ENCODE peak calls at places on chromosomes 2 and 18, in eight cellular contexts. One of them, this sample, is unnamed.

GRCh38 chr2:172084484-172084733 is 898 bp upstream of the DLX1 start:
- DNase-seq in mammary epithelial cell: no peak
- DNase-seq in epithelial cell of esophagus: no peak
- DNase-seq in HepG2: no peak
- DNase-seq in astrocyte of the spinal cord: no peak
- DNase-seq in HCT116: no peak
- DNase-seq in fibroblast of lung: no peak
- DNase-seq in lower leg skin: peak; percentile 13
- DNase-seq in this sample: no peak

GRCh38 chr18:43888601-43889000 is 611.3 kb upstream of the SYT4 start:
- DNase-seq in epithelial cell of esophagus: no peak
- DNase-seq in mammary epithelial cell: no peak
- DNase-seq in lower leg skin: no peak
- DNase-seq in astrocyte of the spinal cord: no peak
- DNase-seq in HCT116: no peak
- DNase-seq in HepG2: no peak
- DNase-seq in fibroblast of lung: no peak
- DNase-seq in this sample: peak; percentile 36

GRCh38 chr2:138787053-138787666 is 7.0 kb upstream of the NXPH2 start:
- DNase-seq in mammary epithelial cell: peak; percentile 29
- DNase-seq in epithelial cell of esophagus: peak; percentile 53
- DNase-seq in lower leg skin: no peak
- DNase-seq in astrocyte of the spinal cord: peak; percentile 59
- DNase-seq in HCT116: peak; percentile 31
- DNase-seq in HepG2: peak; percentile 44
- DNase-seq in fibroblast of lung: peak; percentile 31
- DNase-seq in this sample: peak; percentile 51

GRCh38 chr2:28392297-28393114 is at the start of gene FOSL2:
- DNase-seq in lower leg skin: peak; percentile 98
- DNase-seq in fibroblast of lung: peak; percentile 100
- DNase-seq in epithelial cell of esophagus: peak; percentile 100
- DNase-seq in HCT116: peak; percentile 99
- DNase-seq in mammary epithelial cell: peak; percentile 100
- DNase-seq in HepG2: peak; percentile 100
- DNase-seq in astrocyte of the spinal cord: peak; percentile 100
- DNase-seq in this sample: peak; percentile 99

GRCh38 chr2:231306791-231307440 is 88.6 kb upstream of the B3GNT7 start:
- DNase-seq in astrocyte of the spinal cord: no peak
- DNase-seq in epithelial cell of esophagus: peak; percentile 86
- DNase-seq in lower leg skin: no peak
- DNase-seq in mammary epithelial cell: peak; percentile 58
- DNase-seq in fibroblast of lung: no peak
- DNase-seq in HepG2: no peak
- DNase-seq in HCT116: no peak
- DNase-seq in this sample: peak; percentile 34

GRCh38 chr2:62741954-62742722 is 36.6 kb downstream of the EHBP1 start:
- DNase-seq in fibroblast of lung: peak; percentile 71
- DNase-seq in HCT116: no peak
- DNase-seq in mammary epithelial cell: no peak
- DNase-seq in HepG2: no peak
- DNase-seq in lower leg skin: no peak
- DNase-seq in epithelial cell of esophagus: no peak
- DNase-seq in astrocyte of the spinal cord: no peak
- DNase-seq in this sample: no peak

GRCh38 chr18:5052491-5052890 is 144.6 kb downstream of the AKAIN1 start:
- DNase-seq in HepG2: no peak
- DNase-seq in HCT116: no peak
- DNase-seq in fibroblast of lung: peak; percentile 6
- DNase-seq in epithelial cell of esophagus: peak; percentile 1
- DNase-seq in astrocyte of the spinal cord: no peak
- DNase-seq in lower leg skin: no peak
- DNase-seq in mammary epithelial cell: no peak
- DNase-seq in this sample: no peak

GRCh38 chr2:36461039-36461681 is 105.6 kb downstream of the CRIM1 start:
- DNase-seq in lower leg skin: no peak
- DNase-seq in astrocyte of the spinal cord: peak; percentile 95
- DNase-seq in mammary epithelial cell: peak; percentile 88
- DNase-seq in HepG2: peak; percentile 46
- DNase-seq in HCT116: peak; percentile 60
- DNase-seq in fibroblast of lung: peak; percentile 97
- DNase-seq in epithelial cell of esophagus: peak; percentile 89
- DNase-seq in this sample: peak; percentile 77

GRCh38 chr2:234203135-234203984 is 152.9 kb downstream of the SPP2 start:
- DNase-seq in mammary epithelial cell: peak; percentile 99
- DNase-seq in epithelial cell of esophagus: peak; percentile 98
- DNase-seq in astrocyte of the spinal cord: peak; percentile 98
- DNase-seq in lower leg skin: peak; percentile 19
- DNase-seq in fibroblast of lung: peak; percentile 99
- DNase-seq in HepG2: peak; percentile 70
- DNase-seq in HCT116: peak; percentile 97
- DNase-seq in this sample: peak; percentile 96

GRCh38 chr18:59547691-59548182 is 149.5 kb downstream of the CCBE1 start:
- DNase-seq in mammary epithelial cell: peak; percentile 65
- DNase-seq in HCT116: no peak
- DNase-seq in lower leg skin: no peak
- DNase-seq in HepG2: no peak
- DNase-seq in astrocyte of the spinal cord: peak; percentile 85
- DNase-seq in epithelial cell of esophagus: peak; percentile 50
- DNase-seq in fibroblast of lung: peak; percentile 92
- DNase-seq in this sample: peak; percentile 51

GRCh38 chr2:238657132-238658053 is 190.5 kb upstream of the TWIST2 start:
- DNase-seq in lower leg skin: peak; percentile 28
- DNase-seq in astrocyte of the spinal cord: no peak
- DNase-seq in HCT116: no peak
- DNase-seq in HepG2: no peak
- DNase-seq in fibroblast of lung: no peak
- DNase-seq in epithelial cell of esophagus: no peak
- DNase-seq in mammary epithelial cell: no peak
- DNase-seq in this sample: no peak

GRCh38 chr2:134836986-134837385 is 1.4 kb upstream of the ACMSD start:
- DNase-seq in HCT116: no peak
- DNase-seq in astrocyte of the spinal cord: peak; percentile 95
- DNase-seq in mammary epithelial cell: peak; percentile 94
- DNase-seq in epithelial cell of esophagus: peak; percentile 91
- DNase-seq in lower leg skin: no peak
- DNase-seq in HepG2: no peak
- DNase-seq in fibroblast of lung: peak; percentile 98
- DNase-seq in this sample: peak; percentile 71

GRCh38 chr2:47485751-47486300 is 82.9 kb downstream of the MSH2 start:
- DNase-seq in HepG2: no peak
- DNase-seq in mammary epithelial cell: no peak
- DNase-seq in fibroblast of lung: peak; percentile 3
- DNase-seq in HCT116: no peak
- DNase-seq in lower leg skin: no peak
- DNase-seq in epithelial cell of esophagus: no peak
- DNase-seq in astrocyte of the spinal cord: no peak
- DNase-seq in this sample: no peak

GRCh38 chr2:25492726-25493125 is 151.0 kb upstream of the DNMT3A start:
- DNase-seq in HCT116: no peak
- DNase-seq in fibroblast of lung: no peak
- DNase-seq in mammary epithelial cell: no peak
- DNase-seq in epithelial cell of esophagus: no peak
- DNase-seq in astrocyte of the spinal cord: no peak
- DNase-seq in HepG2: no peak
- DNase-seq in lower leg skin: no peak
- DNase-seq in this sample: no peak

GRCh38 chr2:134282638-134283400 is 28.9 kb downstream of the MGAT5 start:
- DNase-seq in mammary epithelial cell: no peak
- DNase-seq in fibroblast of lung: no peak
- DNase-seq in epithelial cell of esophagus: no peak
- DNase-seq in astrocyte of the spinal cord: no peak
- DNase-seq in HCT116: no peak
- DNase-seq in lower leg skin: no peak
- DNase-seq in HepG2: no peak
- DNase-seq in this sample: no peak

GRCh38 chr2:122108186-122108585 is 352.7 kb downstream of the TSN start:
- DNase-seq in astrocyte of the spinal cord: no peak
- DNase-seq in lower leg skin: no peak
- DNase-seq in HepG2: no peak
- DNase-seq in fibroblast of lung: no peak
- DNase-seq in mammary epithelial cell: no peak
- DNase-seq in HCT116: no peak
- DNase-seq in epithelial cell of esophagus: no peak
- DNase-seq in this sample: no peak

GRCh38 chr2:95329891-95330822 is 33.0 kb downstream of the KCNIP3 start:
- DNase-seq in epithelial cell of esophagus: no peak
- DNase-seq in HepG2: no peak
- DNase-seq in HCT116: no peak
- DNase-seq in fibroblast of lung: no peak
- DNase-seq in lower leg skin: no peak
- DNase-seq in astrocyte of the spinal cord: no peak
- DNase-seq in mammary epithelial cell: no peak
- DNase-seq in this sample: peak; percentile 43

GRCh38 chr2:236021497-236022057 is 146.6 kb downstream of the GBX2 start:
- DNase-seq in HepG2: no peak
- DNase-seq in HCT116: no peak
- DNase-seq in mammary epithelial cell: no peak
- DNase-seq in lower leg skin: no peak
- DNase-seq in fibroblast of lung: peak; percentile 5
- DNase-seq in epithelial cell of esophagus: no peak
- DNase-seq in astrocyte of the spinal cord: no peak
- DNase-seq in this sample: no peak

GRCh38 chr2:236711440-236711839 is 141.8 kb downstream of the ACKR3 start:
- DNase-seq in fibroblast of lung: peak; percentile 78
- DNase-seq in lower leg skin: peak; percentile 70
- DNase-seq in HepG2: no peak
- DNase-seq in astrocyte of the spinal cord: peak; percentile 57
- DNase-seq in epithelial cell of esophagus: peak; percentile 92
- DNase-seq in HCT116: no peak
- DNase-seq in mammary epithelial cell: peak; percentile 86
- DNase-seq in this sample: peak; percentile 42

GRCh38 chr2:34719195-34719594 is 1120.1 kb upstream of the FAM98A start:
- DNase-seq in lower leg skin: no peak
- DNase-seq in mammary epithelial cell: no peak
- DNase-seq in fibroblast of lung: no peak
- DNase-seq in epithelial cell of esophagus: no peak
- DNase-seq in astrocyte of the spinal cord: no peak
- DNase-seq in HCT116: no peak
- DNase-seq in HepG2: no peak
- DNase-seq in this sample: no peak

GRCh38 chr2:72755647-72756423 is 70.0 kb downstream of the EXOC6B start:
- DNase-seq in lower leg skin: no peak
- DNase-seq in HCT116: no peak
- DNase-seq in mammary epithelial cell: peak; percentile 25
- DNase-seq in HepG2: peak; percentile 17
- DNase-seq in epithelial cell of esophagus: peak; percentile 17
- DNase-seq in fibroblast of lung: peak; percentile 64
- DNase-seq in astrocyte of the spinal cord: no peak
- DNase-seq in this sample: peak; percentile 1

GRCh38 chr2:200703132-200703925 is 108.4 kb upstream of the BZW1 start:
- DNase-seq in HCT116: peak; percentile 68
- DNase-seq in lower leg skin: no peak
- DNase-seq in HepG2: peak; percentile 77
- DNase-seq in fibroblast of lung: peak; percentile 62
- DNase-seq in epithelial cell of esophagus: peak; percentile 77
- DNase-seq in mammary epithelial cell: peak; percentile 51
- DNase-seq in astrocyte of the spinal cord: peak; percentile 85
- DNase-seq in this sample: peak; percentile 77

GRCh38 chr2:10839813-10840212 is 27.2 kb upstream of the PDIA6 start:
- DNase-seq in fibroblast of lung: no peak
- DNase-seq in mammary epithelial cell: no peak
- DNase-seq in lower leg skin: no peak
- DNase-seq in astrocyte of the spinal cord: peak; percentile 12
- DNase-seq in epithelial cell of esophagus: peak; percentile 30
- DNase-seq in HepG2: no peak
- DNase-seq in HCT116: no peak
- DNase-seq in this sample: peak; percentile 30

GRCh38 chr2:212330263-212330662 is 208.3 kb downstream of the ERBB4 start:
- DNase-seq in HepG2: no peak
- DNase-seq in fibroblast of lung: no peak
- DNase-seq in lower leg skin: no peak
- DNase-seq in epithelial cell of esophagus: peak; percentile 4
- DNase-seq in astrocyte of the spinal cord: no peak
- DNase-seq in HCT116: no peak
- DNase-seq in mammary epithelial cell: no peak
- DNase-seq in this sample: no peak
- TF ChIP-seq CTCF in HepG2: no peak
- TF ChIP-seq CTCF in fibroblast of lung: no peak
- TF ChIP-seq CTCF in lower leg skin: no peak
- TF ChIP-seq CTCF in epithelial cell of esophagus: no peak
- TF ChIP-seq CTCF in astrocyte of the spinal cord: no peak
- TF ChIP-seq CTCF in HCT116: no peak
- TF ChIP-seq CTCF in mammary epithelial cell: no peak
- TF ChIP-seq CTCF in this sample: no peak

GRCh38 chr2:69514406-69514805 is 77.2 kb upstream of the NFU1 start:
- DNase-seq in astrocyte of the spinal cord: peak; percentile 89
- DNase-seq in HepG2: no peak
- DNase-seq in lower leg skin: no peak
- DNase-seq in HCT116: no peak
- DNase-seq in epithelial cell of esophagus: no peak
- DNase-seq in mammary epithelial cell: no peak
- DNase-seq in fibroblast of lung: peak; percentile 89
- DNase-seq in this sample: peak; percentile 4
- TF ChIP-seq CTCF in astrocyte of the spinal cord: peak; percentile 22
- TF ChIP-seq CTCF in HepG2: no peak
- TF ChIP-seq CTCF in lower leg skin: no peak
- TF ChIP-seq CTCF in HCT116: no peak
- TF ChIP-seq CTCF in epithelial cell of esophagus: no peak
- TF ChIP-seq CTCF in mammary epithelial cell: no peak
- TF ChIP-seq CTCF in fibroblast of lung: peak; percentile 13
- TF ChIP-seq CTCF in this sample: no peak

DNA sequence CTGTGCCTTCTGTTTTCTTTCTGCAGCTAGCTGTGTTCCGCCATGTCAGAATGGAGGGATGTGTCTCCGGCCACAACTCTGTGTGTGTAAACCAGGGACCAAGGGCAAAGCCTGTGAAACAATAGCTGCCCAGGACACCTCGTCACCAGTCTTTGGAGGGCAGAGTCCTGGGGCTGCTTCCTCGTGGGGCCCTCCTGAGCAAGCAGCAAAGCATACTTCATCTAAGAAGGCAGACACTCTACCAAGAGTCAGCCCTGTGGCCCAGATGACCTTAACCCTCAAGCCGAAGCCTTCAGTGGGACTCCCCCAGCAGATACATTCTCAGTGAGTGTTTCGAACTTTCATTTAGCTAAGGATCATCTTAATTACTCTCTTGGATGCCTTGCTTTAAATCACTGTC is 74.1 kb downstream of the LTBP1 start:
- DNase-seq in HepG2: no peak
- DNase-seq in mammary epithelial cell: no peak
- DNase-seq in astrocyte of the spinal cord: no peak
- DNase-seq in fibroblast of lung: no peak
- DNase-seq in HCT116: no peak
- DNase-seq in lower leg skin: no peak
- DNase-seq in epithelial cell of esophagus: no peak
- DNase-seq in this sample: no peak
- TF ChIP-seq CTCF in HepG2: no peak
- TF ChIP-seq CTCF in mammary epithelial cell: no peak
- TF ChIP-seq CTCF in astrocyte of the spinal cord: no peak
- TF ChIP-seq CTCF in fibroblast of lung: no peak
- TF ChIP-seq CTCF in HCT116: no peak
- TF ChIP-seq CTCF in lower leg skin: no peak
- TF ChIP-seq CTCF in epithelial cell of esophagus: no peak
- TF ChIP-seq CTCF in this sample: no peak

DNA sequence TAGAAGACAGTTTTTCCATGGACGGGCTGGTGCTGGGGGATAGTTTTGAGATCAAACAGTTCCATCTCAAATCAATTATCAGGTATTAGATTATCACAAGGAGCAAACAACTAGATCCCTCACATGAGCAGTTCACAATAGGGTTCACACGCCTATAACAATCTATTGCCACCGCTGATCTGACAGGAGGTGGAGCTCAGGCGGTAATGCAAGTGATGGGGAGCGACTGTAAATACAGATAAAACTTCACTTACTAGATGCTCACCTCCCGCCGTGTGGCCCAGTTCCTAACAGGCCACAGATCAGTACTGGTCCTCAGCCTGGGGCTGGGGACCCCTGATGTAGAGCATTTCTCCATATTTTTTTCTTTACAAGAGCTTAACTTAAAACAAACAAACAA is 203.6 kb downstream of the CDH7 start:
- DNase-seq in astrocyte of the spinal cord: no peak
- DNase-seq in lower leg skin: no peak
- DNase-seq in epithelial cell of esophagus: no peak
- DNase-seq in mammary epithelial cell: no peak
- DNase-seq in HepG2: no peak
- DNase-seq in fibroblast of lung: no peak
- DNase-seq in HCT116: no peak
- DNase-seq in this sample: no peak
- TF ChIP-seq CTCF in astrocyte of the spinal cord: no peak
- TF ChIP-seq CTCF in lower leg skin: no peak
- TF ChIP-seq CTCF in epithelial cell of esophagus: no peak
- TF ChIP-seq CTCF in mammary epithelial cell: no peak
- TF ChIP-seq CTCF in HepG2: no peak
- TF ChIP-seq CTCF in fibroblast of lung: no peak
- TF ChIP-seq CTCF in HCT116: no peak
- TF ChIP-seq CTCF in this sample: no peak

This sample was measured in MCF 10A.